ENCODE peak calls at places on chromosomes 7 and 10, in five cellular contexts. Y is A549, X is K562, A is H1, M is HepG2. C is an unnamed sample.
A peak's percentile ranks its signal among the peaks of the same experiment; 100 is the strongest.

GRCh38 chr7:104883718-104884452 is 130.1 kb upstream of the KMT2E start:
- DNase-seq in A (peak; percentile 68), M (peak; percentile 76), X (peak; percentile 92), Y (peak; percentile 91), C (peak; percentile 61)

GRCh38 chr7:127968547-127968946 is 62.7 kb downstream of the LRRC4 start:
- DNase-seq in M (no peak), Y (no peak), A (no peak), X (no peak), C (no peak)

GRCh38 chr10:42880255-42880620 is 97.6 kb downstream of the BMS1 start:
- DNase-seq in Y (no peak), A (no peak), X (no peak), M (no peak), C (no peak)

GRCh38 chr7:5234852-5235831 is 45.1 kb downstream of the WIPI2 start:
- DNase-seq in Y (no peak), A (no peak), X (no peak), M (no peak), C (peak; percentile 74)

GRCh38 chr10:95792874-95793285 is 36.9 kb downstream of the ENTPD1 start:
- DNase-seq in Y (no peak), M (no peak), A (no peak), X (no peak), C (peak; percentile 77)

GRCh38 chr7:92421676-92422435 is 25.4 kb upstream of the GATAD1 start:
- DNase-seq in Y (no peak), A (no peak), X (no peak), M (no peak), C (no peak)

GRCh38 chr7:156019776-156020565 is 207.7 kb upstream of the SHH start:
- DNase-seq in A (no peak), X (no peak), M (no peak), Y (no peak), C (no peak)

GRCh38 chr10:131494451-131494850 is 182.9 kb upstream of the TCERG1L start:
- DNase-seq in X (no peak), Y (no peak), M (no peak), A (no peak), C (no peak)

GRCh38 chr10:6530211-6530840 is 49.8 kb downstream of the PRKCQ start:
- DNase-seq in A (no peak), X (no peak), Y (no peak), M (no peak), C (no peak)

GRCh38 chr7:114930829-114931655 is 9.1 kb downstream of the MDFIC start:
- DNase-seq in X (no peak), Y (no peak), A (no peak), M (no peak), C (no peak)

GRCh38 chr7:42480304-42480665 is 243.3 kb upstream of the GLI3 start:
- DNase-seq in M (no peak), X (no peak), Y (no peak), A (no peak), C (no peak)

GRCh38 chr10:109773818-109774440 is 149.4 kb downstream of the XPNPEP1 start:
- DNase-seq in Y (peak; percentile 7), M (peak; percentile 26), A (no peak), X (peak; percentile 16), C (no peak)

GRCh38 chr10:52757777-52758176 is 14.8 kb downstream of the MBL2 start:
- DNase-seq in Y (no peak), A (no peak), M (no peak), X (no peak), C (no peak)

GRCh38 chr10:31011660-31012022 is 20.0 kb downstream of the ZNF438 start:
- DNase-seq in X (no peak), Y (no peak), M (no peak), A (no peak), C (no peak)

GRCh38 chr7:101239951-101240220 is 2.3 kb upstream of the CLDN15 start:
- DNase-seq in M (no peak), Y (no peak), X (peak; percentile 10), A (no peak), C (no peak)

GRCh38 chr7:133859871-133860427 is 267.2 kb upstream of the LRGUK start:
- DNase-seq in Y (no peak), A (no peak), M (no peak), X (no peak), C (no peak)

GRCh38 chr7:129169705-129170319 is 18.6 kb upstream of the SMO start:
- DNase-seq in A (no peak), M (no peak), X (peak; percentile 13), Y (no peak), C (no peak)

GRCh38 chr10:11927746-11928145 is 104.6 kb downstream of the PROSER2 start:
- DNase-seq in Y (no peak), X (no peak), M (no peak), A (no peak), C (no peak)

GRCh38 chr10:115963848-115964247 is 309.2 kb downstream of the GFRA1 start:
- DNase-seq in A (no peak), X (no peak), M (no peak), Y (no peak), C (no peak)

GRCh38 chr7:72444023-72444776 is 32.1 kb upstream of the CALN1 start:
- DNase-seq in M (peak; percentile 73), X (no peak), A (no peak), Y (no peak), C (no peak)

GRCh38 chr10:21317902-21318301 is 207.6 kb downstream of the SKIDA1 start:
- DNase-seq in X (no peak), Y (no peak), M (no peak), A (no peak), C (no peak)

GRCh38 chr7:40579401-40579800 is 444.6 kb downstream of the SUGCT start:
- DNase-seq in X (no peak), A (no peak), M (no peak), Y (no peak), C (no peak)

GRCh38 chr10:78404296-78404695 is 370.6 kb downstream of the RPS24 start:
- DNase-seq in A (no peak), M (no peak), X (no peak), Y (no peak), C (no peak)

GRCh38 chr7:56537952-56538351 is 421.7 kb upstream of the NUPR2 start:
- DNase-seq in M (no peak), Y (no peak), A (no peak), X (no peak), C (no peak)

GRCh38 chr10:44301781-44302400 is 83.0 kb downstream of the CXCL12 start:
- DNase-seq in M (no peak), X (no peak), Y (no peak), A (no peak), C (no peak)

GRCh38 chr7:143069912-143070500 is 17.9 kb downstream of the OR6V1 start:
- DNase-seq in X (no peak), Y (no peak), M (no peak), A (no peak), C (no peak)

GRCh38 chr10:71666607-71667373 is 52.8 kb downstream of the C10orf105 start:
- DNase-seq in A (no peak), Y (no peak), X (no peak), M (no peak), C (peak; percentile 5)
- TF ChIP-seq KDM1A in A (no peak), Y (no peak), X (no peak), M (no peak), C (no peak)

GRCh38 chr7:36736827-36737211 is 12.5 kb upstream of the AOAH start:
- DNase-seq in X (no peak), M (no peak), Y (no peak), A (no peak), C (peak; percentile 50)
- TF ChIP-seq KDM1A in X (no peak), M (no peak), Y (no peak), A (no peak), C (no peak)

GRCh38 chr7:34844936-34845665 is 187.1 kb downstream of the NPSR1 start:
- DNase-seq in Y (no peak), X (no peak), M (no peak), A (no peak), C (no peak)

GRCh38 chr7:34848670-34849069 is 188.6 kb downstream of the DPY19L1 start:
- DNase-seq in A (no peak), X (no peak), M (no peak), Y (no peak), C (no peak)

GRCh38 chr7:34846976-34847375 is 189.0 kb downstream of the NPSR1 start:
- DNase-seq in A (no peak), Y (no peak), X (no peak), M (no peak), C (no peak)

GRCh38 chr7:34844401-34844800 is 186.4 kb downstream of the NPSR1 start:
- DNase-seq in A (no peak), M (no peak), X (no peak), Y (no peak), C (no peak)

GRCh38 chr7:34845666-34846361 is 187.8 kb downstream of the NPSR1 start:
- DNase-seq in M (peak; percentile 18), Y (no peak), A (no peak), X (no peak), C (no peak)
- TF ChIP-seq KDM1A in M (no peak), Y (no peak), A (no peak), X (no peak), C (no peak)

GRCh38 chr10:97479939-97480338 is 18.3 kb downstream of the MMS19 start:
- DNase-seq in X (no peak), Y (no peak), M (no peak), A (peak; percentile 93), C (no peak)
- TF ChIP-seq KDM1A in X (no peak), Y (no peak), M (no peak), A (no peak), C (no peak)

GRCh38 chr7:601573-602340 is 82.1 kb upstream of the PDGFA start:
- DNase-seq in A (no peak), M (no peak), Y (no peak), X (no peak), C (peak; percentile 49)

GRCh38 chr7:604038-604883 is 84.6 kb upstream of the PDGFA start:
- DNase-seq in A (no peak), M (no peak), Y (no peak), X (peak; percentile 74), C (peak; percentile 71)

GRCh38 chr7:603152-603941 is 83.7 kb upstream of the PDGFA start:
- DNase-seq in Y (no peak), M (no peak), X (peak; percentile 61), A (no peak), C (no peak)

GRCh38 chr7:600935-601334 is 81.3 kb upstream of the PDGFA start:
- DNase-seq in Y (no peak), M (no peak), X (no peak), A (no peak), C (no peak)

GRCh38 chr7:602341-603141 is 82.9 kb upstream of the PDGFA start:
- DNase-seq in Y (no peak), A (no peak), M (peak; percentile 18), X (peak; percentile 86), C (no peak)
- TF ChIP-seq KDM1A in Y (no peak), A (no peak), M (no peak), X (no peak), C (no peak)

DNA sequence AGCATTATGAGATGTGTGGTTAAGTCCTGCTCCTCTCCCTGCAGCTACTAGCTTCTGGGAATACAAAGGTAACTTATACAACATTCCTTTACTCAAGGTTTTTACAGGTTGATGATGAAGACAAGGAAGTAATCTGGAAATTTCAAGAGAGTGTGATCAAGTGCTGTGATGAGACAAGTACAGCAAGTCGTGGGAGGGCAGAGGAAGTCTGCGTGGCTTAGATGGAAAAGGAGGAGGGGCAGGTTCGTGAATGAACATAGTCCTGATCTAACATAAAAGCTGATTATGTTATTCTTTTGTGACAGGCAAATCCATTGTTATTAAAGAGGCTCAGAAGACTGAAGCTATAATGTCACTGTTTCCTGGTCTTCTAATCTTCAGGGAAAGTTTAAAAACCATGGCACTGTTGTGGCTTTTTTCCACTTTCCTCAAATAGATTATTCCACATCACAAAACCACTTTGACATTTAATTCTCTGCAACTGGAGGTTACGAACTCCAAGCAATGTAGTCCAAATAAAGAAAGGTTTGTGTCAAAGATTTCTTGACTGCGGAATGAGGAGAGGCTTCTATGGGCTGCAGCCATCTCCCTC is 84.1 kb downstream of the CPXM2 start:
- DNase-seq in Y (no peak), M (no peak), A (no peak), X (no peak), C (no peak)
- TF ChIP-seq KDM1A in Y (no peak), M (no peak), A (no peak), X (no peak), C (no peak)